ENCODE peak calls at places on chromosomes 4 and X, in four cellular contexts. G, D, S and U are unnamed samples.

GRCh38 chrX:53356186-53356585 is 66.3 kb downstream of the SMC1A start:
- DNase-seq in S (peak), G (no peak), D (no peak), U (peak)

GRCh38 chrX:23980063-23980462 is 46.9 kb downstream of the KLHL15 start:
- DNase-seq in G (no peak), D (no peak), S (no peak), U (no peak)

GRCh38 chr4:10115657-10116624 is 658 bp downstream of the WDR1 start:
- DNase-seq in D (peak), G (peak), S (peak), U (peak)

GRCh38 chr4:161256172-161256571 is 907.6 kb downstream of the FSTL5 start:
- DNase-seq in S (no peak), G (no peak), D (no peak), U (no peak)

GRCh38 chr4:41866799-41867677 is 68.2 kb upstream of the TMEM33 start:
- DNase-seq in D (no peak), G (no peak), S (no peak), U (no peak)

GRCh38 chrX:47311857-47312774 is 58.3 kb upstream of the ZNF157 start:
- DNase-seq in G (peak), D (no peak), S (peak), U (peak)

GRCh38 chr4:1216869-1217294 is 32.0 kb downstream of the CTBP1 start:
- DNase-seq in S (no peak), G (peak), D (no peak), U (peak)

GRCh38 chrX:66030505-66031317 is 9.2 kb downstream of the VSIG4 start:
- DNase-seq in G (no peak), S (peak), D (no peak), U (no peak)

GRCh38 chr4:70704333-70705145 is 16.2 kb downstream of the UTP3 start:
- DNase-seq in G (peak), D (peak), S (peak), U (peak)

GRCh38 chr4:103099691-103100392 is at the start of gene BDH2:
- DNase-seq in S (peak), D (no peak), G (peak), U (peak)

GRCh38 chrX:100895365-100896075 is 21.4 kb upstream of the NOX1 start:
- DNase-seq in G (peak), S (peak), D (no peak), U (peak)

GRCh38 chr4:86891785-86892638 is at the start of gene C4orf36:
- DNase-seq in S (peak), G (peak), D (peak), U (peak)

GRCh38 chrX:136215559-136215958 is 35.6 kb downstream of the MAP7D3 start:
- DNase-seq in G (no peak), D (no peak), S (no peak), U (no peak)

GRCh38 chr4:100581337-100581736 is 63.5 kb upstream of the EMCN start:
- DNase-seq in G (no peak), D (no peak), S (no peak), U (no peak)

GRCh38 chr4:100582146-100582545 is 64.3 kb upstream of the EMCN start:
- DNase-seq in S (no peak), D (no peak), G (no peak), U (no peak)

GRCh38 chr4:100574607-100575006 is 56.8 kb upstream of the EMCN start:
- DNase-seq in D (no peak), G (no peak), S (no peak), U (no peak)

GRCh38 chr4:100576570-100576969 is 58.7 kb upstream of the EMCN start:
- DNase-seq in G (no peak), S (no peak), D (no peak), U (no peak)
- TF ChIP-seq CTCF in G (no peak), S (no peak), D (no peak), U (peak)

GRCh38 chr4:158068063-158068462 is 104.8 kb downstream of the GASK1B start:
- DNase-seq in G (no peak), D (no peak), S (no peak), U (no peak)

GRCh38 chr4:158065603-158066002 is 107.2 kb downstream of the GASK1B start:
- DNase-seq in S (no peak), D (no peak), G (no peak), U (no peak)

GRCh38 chr4:158067646-158068045 is 105.2 kb downstream of the GASK1B start:
- DNase-seq in D (no peak), G (no peak), S (no peak), U (no peak)

GRCh38 chr4:158065176-158065575 is 107.6 kb downstream of the GASK1B start:
- DNase-seq in S (no peak), D (no peak), G (no peak), U (no peak)
- TF ChIP-seq CTCF in S (no peak), D (no peak), G (no peak), U (no peak)

DNA sequence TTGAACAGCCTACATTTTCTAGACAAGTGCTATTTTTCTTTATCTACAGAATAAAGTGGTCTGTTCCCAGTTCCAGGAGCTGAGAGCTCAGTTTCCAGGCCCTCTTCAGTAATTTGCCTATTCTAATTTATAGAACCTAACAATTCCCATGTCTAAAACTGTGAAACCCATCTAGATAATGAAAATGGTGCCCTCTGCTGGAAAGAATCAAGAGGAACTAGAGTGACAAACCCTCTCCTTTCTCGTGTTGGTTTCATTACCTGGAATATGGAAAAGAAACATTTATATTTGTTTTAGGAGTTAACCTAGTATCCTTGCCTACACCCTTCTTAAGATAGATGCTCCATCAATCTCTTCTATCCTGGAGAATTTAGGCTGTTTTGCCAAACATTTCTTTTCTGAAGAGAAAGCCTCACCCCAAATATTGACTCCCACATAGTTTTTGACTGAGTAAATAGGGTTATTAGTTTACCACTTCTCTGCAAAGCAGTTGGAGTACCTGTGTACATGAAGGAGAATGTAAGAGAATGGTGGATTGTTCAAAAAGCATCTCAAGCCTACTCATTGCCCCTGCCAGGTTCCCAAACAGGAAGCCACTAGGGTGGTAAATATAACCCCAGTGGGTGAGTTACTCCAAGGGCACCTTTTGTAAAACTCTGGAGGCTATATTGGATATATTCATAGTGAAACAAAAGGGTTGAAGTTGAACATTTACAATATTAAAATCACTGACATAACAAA is 121.6 kb downstream of the RASL11B start:
- DNase-seq in G (peak), S (peak), D (no peak), U (no peak)
- TF ChIP-seq CTCF in G (peak), S (peak), D (peak), U (peak)

DNA sequence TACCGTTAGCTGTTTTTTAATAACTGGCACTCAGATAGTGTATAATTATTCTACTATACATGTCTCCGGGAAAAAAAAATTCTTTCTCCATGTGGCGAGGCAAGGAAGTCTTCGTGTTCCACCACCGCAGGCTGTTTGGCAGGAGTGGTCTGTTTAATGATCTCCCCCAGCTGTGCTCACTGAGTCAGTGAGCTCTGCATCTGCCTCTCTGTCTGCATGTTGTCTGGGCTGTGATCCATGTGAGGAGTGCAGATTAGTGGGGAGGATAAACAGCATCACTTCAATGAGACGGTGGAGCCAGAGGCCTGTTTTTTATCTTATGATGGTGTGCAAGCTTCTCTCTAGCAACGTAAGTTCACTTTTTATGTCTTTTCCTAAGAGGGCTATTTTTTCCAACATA is 69.8 kb downstream of the RPS3A start:
- DNase-seq in S (peak), G (no peak), D (no peak), U (no peak)
- TF ChIP-seq CTCF in S (no peak), G (no peak), D (no peak), U (no peak)

DNA sequence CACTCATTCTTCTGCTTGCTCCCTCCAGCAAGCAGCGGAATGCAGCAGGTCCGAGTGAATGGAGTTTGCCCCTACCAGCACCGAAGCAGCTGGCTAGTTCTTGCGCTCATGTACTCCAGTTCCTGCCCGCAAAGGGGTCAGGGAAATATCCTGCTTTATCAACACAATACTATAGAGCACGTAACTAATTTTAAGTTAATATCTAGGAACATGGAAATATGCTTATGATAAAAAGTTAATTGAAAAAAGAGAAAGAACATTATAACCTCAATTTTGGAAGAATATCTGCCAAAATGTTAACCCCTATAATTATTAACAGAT is 195.6 kb downstream of the SNCA start:
- DNase-seq in G (no peak), S (no peak), D (no peak), U (no peak)
- TF ChIP-seq CTCF in G (no peak), S (no peak), D (no peak), U (no peak)

DNA sequence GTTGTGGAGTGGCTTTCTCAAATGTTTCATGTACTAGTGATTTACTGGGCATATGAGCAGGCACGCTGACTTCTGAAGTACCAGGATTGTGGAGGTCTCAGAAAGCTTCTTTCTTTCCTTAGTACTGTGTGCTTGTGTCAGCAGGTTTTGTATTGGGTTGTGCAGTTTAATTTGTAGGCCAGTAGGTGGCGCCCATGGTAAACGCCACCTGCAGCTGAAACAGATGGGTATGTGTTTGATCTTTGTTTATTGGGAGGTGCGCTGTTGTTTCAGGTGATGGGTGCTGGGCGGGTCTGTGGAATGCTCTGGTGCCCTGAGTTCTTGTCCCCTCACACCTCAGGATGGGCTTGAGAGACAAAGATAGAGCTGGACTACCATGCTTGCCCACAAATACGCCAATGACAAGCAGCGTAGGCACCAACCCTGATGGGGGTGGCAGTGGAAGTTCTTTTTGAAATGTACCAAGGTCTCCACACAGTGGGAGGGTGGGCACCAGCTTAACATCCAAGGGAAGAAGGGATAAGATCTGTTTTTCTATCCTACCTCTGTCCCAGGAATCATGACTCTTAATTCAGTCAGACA is 141.5 kb downstream of the RPS6KA6 start:
- DNase-seq in D (no peak), S (peak), G (peak), U (peak)
- TF ChIP-seq CTCF in D (peak), S (peak), G (peak), U (peak)

GRCh38 chr4:118950929-118951570 is 62.4 kb downstream of the SYNPO2 start:
- DNase-seq in G (no peak), D (no peak), S (no peak), U (no peak)

GRCh38 chr4:118957683-118958082 is 69.0 kb downstream of the SYNPO2 start:
- DNase-seq in G (no peak), D (no peak), S (no peak), U (no peak)

GRCh38 chr4:118953276-118953675 is 64.6 kb downstream of the SYNPO2 start:
- DNase-seq in D (no peak), S (no peak), G (no peak), U (no peak)

GRCh38 chr4:118955515-118955914 is 66.9 kb downstream of the SYNPO2 start:
- DNase-seq in D (no peak), S (no peak), G (no peak), U (no peak)

DNA sequence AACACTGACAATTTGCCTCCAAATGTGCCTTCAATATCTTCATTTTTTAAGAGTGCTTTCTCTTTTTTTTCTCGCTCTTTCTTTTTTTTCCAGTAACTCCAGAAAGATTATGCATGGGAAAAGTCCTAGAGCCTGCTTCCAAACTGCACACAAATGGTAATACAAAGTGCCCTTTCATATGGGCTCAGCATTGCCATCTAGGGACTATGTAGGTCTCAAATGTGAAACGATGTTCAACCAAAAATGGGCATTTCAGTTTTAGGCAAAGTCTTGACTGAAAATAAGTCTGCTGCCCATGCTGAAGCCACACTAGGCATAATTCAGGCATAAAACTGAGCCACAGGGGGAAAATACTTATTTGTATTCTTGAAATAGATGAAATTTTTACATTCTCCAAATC is 65.6 kb downstream of the SYNPO2 start:
- DNase-seq in D (no peak), G (no peak), S (no peak), U (no peak)
- TF ChIP-seq CTCF in D (peak), G (peak), S (no peak), U (peak)